ENCODE peak calls at places on chromosome 1, in seven cellular contexts. Q is ovary, P is transverse colon, O is breast epithelium, X is spleen, Z is adrenal gland, S is heart left ventricle. C is an unnamed sample. For H3K4me1, the result is how much of the 10 kb centered on the place peaks cover.

GRCh38 chr1:245247791-245248789 is 93.3 kb downstream of the KIF26B start:
- DNase-seq in Q (no peak), P (no peak), O (no peak), X (no peak), Z (no peak), S (no peak), C (no peak)

GRCh38 chr1:7809742-7810141 is 25.7 kb downstream of the PER3 start:
- DNase-seq in Q (no peak), P (no peak), O (no peak), X (no peak), Z (no peak), S (no peak), C (no peak)

GRCh38 chr1:153933420-153933819 is 10.6 kb upstream of the GATAD2B start:
- DNase-seq in Q (no peak), P (no peak), O (no peak), X (peak), Z (no peak), S (no peak), C (no peak)

GRCh38 chr1:45012639-45013278 is 705 bp downstream of the UROD start:
- DNase-seq in Q (peak), P (peak), O (peak), X (peak), Z (peak), S (peak), C (peak)

GRCh38 chr1:224503161-224504118 is 68.8 kb upstream of the WDR26 start:
- DNase-seq in Q (peak), P (peak), O (peak), X (peak), Z (peak), S (peak), C (peak)

GRCh38 chr1:6241107-6241886 is 2.7 kb upstream of the HES3 start:
- DNase-seq in Q (no peak), P (no peak), O (no peak), X (no peak), Z (no peak), S (no peak), C (no peak)

GRCh38 chr1:4593106-4593505 is 61.3 kb upstream of the AJAP1 start:
- DNase-seq in Q (no peak), P (no peak), O (no peak), X (no peak), Z (no peak), S (no peak), C (no peak)

GRCh38 chr1:48294656-48295055 is 72.1 kb downstream of the SLC5A9 start:
- DNase-seq in Q (no peak), P (no peak), O (no peak), X (no peak), Z (no peak), S (no peak), C (no peak)

GRCh38 chr1:44511363-44511762 is 106.3 kb downstream of the RNF220 start:
- DNase-seq in Q (no peak), P (no peak), O (no peak), X (no peak), Z (no peak), S (no peak), C (no peak)

GRCh38 chr1:2322065-2322571 is 69.2 kb downstream of the MORN1 start:
- DNase-seq in Q (peak), P (peak), O (peak), X (no peak), Z (peak), S (peak), C (peak)

GRCh38 chr1:246795094-246795671 is 71.0 kb downstream of the SCCPDH start:
- DNase-seq in Q (no peak), P (no peak), O (no peak), X (no peak), Z (no peak), S (no peak), C (no peak)

GRCh38 chr1:34695580-34695979 is 59.3 kb upstream of the GJB5 start:
- DNase-seq in Q (no peak), P (no peak), O (no peak), X (no peak), Z (no peak), S (no peak), C (no peak)

GRCh38 chr1:161838362-161838761 is 72.2 kb downstream of the ATF6 start:
- DNase-seq in Q (peak), P (no peak), O (no peak), X (no peak), Z (no peak), S (no peak), C (no peak)

GRCh38 chr1:167460836-167461235 is 57.5 kb downstream of the CD247 start:
- DNase-seq in Q (no peak), P (no peak), O (peak), X (no peak), Z (no peak), S (no peak), C (no peak)

GRCh38 chr1:170721621-170722020 is 57.7 kb downstream of the PRRX1 start:
- DNase-seq in Q (no peak), P (no peak), O (no peak), X (no peak), Z (no peak), S (no peak), C (no peak)

GRCh38 chr1:180951186-180951745 is 38.6 kb downstream of the KIAA1614 start:
- DNase-seq in Q (no peak), P (no peak), O (no peak), X (peak), Z (no peak), S (no peak), C (no peak)

GRCh38 chr1:232806071-232806510 is 875 bp downstream of the MAP10 start:
- DNase-seq in Q (no peak), P (no peak), O (no peak), X (no peak), Z (no peak), S (no peak), C (no peak)

GRCh38 chr1:97506368-97506767 is 414.5 kb downstream of the DPYD start:
- DNase-seq in Q (no peak), P (no peak), O (no peak), X (no peak), Z (no peak), S (no peak), C (no peak)

GRCh38 chr1:44543816-44544185 is 130.5 kb downstream of the TMEM53 start:
- DNase-seq in Q (no peak), P (no peak), O (no peak), X (no peak), Z (no peak), S (no peak), C (no peak)

GRCh38 chr1:235207202-235207565 is 46.1 kb upstream of the RBM34 start:
- DNase-seq in Q (no peak), P (no peak), O (no peak), X (no peak), Z (no peak), S (no peak), C (no peak)

GRCh38 chr1:210123924-210124589 is 108.5 kb upstream of the SERTAD4 start:
- DNase-seq in Q (no peak), P (no peak), O (no peak), X (no peak), Z (no peak), S (no peak), C (no peak)

GRCh38 chr1:41345434-41346075 is 15.7 kb upstream of the FOXO6 start:
- DNase-seq in Q (no peak), P (no peak), O (peak), X (no peak), Z (no peak), S (peak), C (no peak)
- TF ChIP-seq POLR2A in Q (no peak), P (no peak), O (no peak), X (no peak), Z (no peak), S (no peak), C (no peak)

GRCh38 chr1:77831566-77831965 is 52.1 kb downstream of the MIGA1 start:
- DNase-seq in Q (no peak), P (no peak), O (no peak), X (no peak), Z (no peak), S (no peak), C (no peak)
- H3K4me1 ChIP-seq in Q (under half), P (under half), O (under half), X (under half), Z (under half), S (under half), C (under half)

GRCh38 chr1:30719406-30720270 is 3.7 kb downstream of the MATN1 start:
- DNase-seq in Q (peak), P (no peak), O (no peak), X (no peak), Z (no peak), S (no peak), C (no peak)
- TF ChIP-seq CTCF in Q (no peak), P (no peak), O (no peak), X (no peak), Z (no peak), S (no peak), C (no peak)

GRCh38 chr1:85202092-85202863 is 1.5 kb upstream of the SYDE2 start:
- DNase-seq in Q (no peak), P (no peak), O (no peak), X (no peak), Z (no peak), S (no peak), C (no peak)

GRCh38 chr1:85200870-85201339 is at the start of gene SYDE2:
- DNase-seq in Q (peak), P (peak), O (peak), X (peak), Z (peak), S (peak), C (peak)

GRCh38 chr1:85200367-85200869 is 398 bp downstream of the SYDE2 start:
- DNase-seq in Q (peak), P (peak), O (peak), X (no peak), Z (peak), S (no peak), C (no peak)

GRCh38 chr1:85202864-85203255 is 2.0 kb upstream of the SYDE2 start:
- DNase-seq in Q (no peak), P (no peak), O (no peak), X (no peak), Z (no peak), S (no peak), C (no peak)

GRCh38 chr1:85201340-85202091 is 700 bp upstream of the SYDE2 start:
- DNase-seq in Q (peak), P (peak), O (peak), X (peak), Z (peak), S (peak), C (peak)
- TF ChIP-seq POLR2A in Q (peak), P (peak), O (peak), X (no peak), Z (peak), S (no peak), C (peak)

GRCh38 chr1:63435136-63435535 is 67.7 kb downstream of the ALG6 start:
- DNase-seq in Q (no peak), P (no peak), O (no peak), X (no peak), Z (no peak), S (no peak), C (no peak)

GRCh38 chr1:63423649-63424048 is 56.2 kb downstream of the ALG6 start:
- DNase-seq in Q (no peak), P (no peak), O (no peak), X (no peak), Z (no peak), S (no peak), C (no peak)

GRCh38 chr1:63429281-63429680 is 61.9 kb downstream of the ALG6 start:
- DNase-seq in Q (no peak), P (no peak), O (no peak), X (no peak), Z (no peak), S (no peak), C (no peak)
- H3K4me1 ChIP-seq in Q (under half), P (under half), O (under half), X (under half), Z (under half), S (under half), C (under half)

GRCh38 chr1:219415433-219415832 is 197.5 kb downstream of the ZC3H11B start:
- DNase-seq in Q (no peak), P (no peak), O (no peak), X (no peak), Z (no peak), S (no peak), C (no peak)

GRCh38 chr1:219417610-219418009 is 195.3 kb downstream of the ZC3H11B start:
- DNase-seq in Q (no peak), P (no peak), O (no peak), X (no peak), Z (no peak), S (peak), C (no peak)

GRCh38 chr1:219414250-219414649 is 198.7 kb downstream of the ZC3H11B start:
- DNase-seq in Q (no peak), P (no peak), O (no peak), X (no peak), Z (no peak), S (no peak), C (no peak)

GRCh38 chr1:219416598-219417238 is 196.2 kb downstream of the ZC3H11B start:
- DNase-seq in Q (peak), P (peak), O (peak), X (no peak), Z (peak), S (peak), C (peak)

GRCh38 chr1:219415915-219416314 is 197.0 kb downstream of the ZC3H11B start:
- DNase-seq in Q (no peak), P (no peak), O (no peak), X (no peak), Z (no peak), S (no peak), C (no peak)
- TF ChIP-seq CTCF in Q (no peak), P (no peak), O (no peak), X (no peak), Z (no peak), S (no peak), C (no peak)

GRCh38 chr1:42163114-42163513 is 1.4 kb downstream of the GUCA2A start:
- DNase-seq in Q (no peak), P (no peak), O (no peak), X (no peak), Z (no peak), S (no peak), C (no peak)

GRCh38 chr1:42163536-42164503 is 725 bp downstream of the GUCA2A start:
- DNase-seq in Q (no peak), P (no peak), O (no peak), X (no peak), Z (no peak), S (no peak), C (no peak)

GRCh38 chr1:42165511-42166210 is 1.1 kb upstream of the GUCA2A start:
- DNase-seq in Q (no peak), P (peak), O (peak), X (peak), Z (peak), S (peak), C (no peak)

GRCh38 chr1:42162181-42162580 is 2.4 kb downstream of the GUCA2A start:
- DNase-seq in Q (no peak), P (no peak), O (no peak), X (no peak), Z (no peak), S (no peak), C (no peak)

DNA sequence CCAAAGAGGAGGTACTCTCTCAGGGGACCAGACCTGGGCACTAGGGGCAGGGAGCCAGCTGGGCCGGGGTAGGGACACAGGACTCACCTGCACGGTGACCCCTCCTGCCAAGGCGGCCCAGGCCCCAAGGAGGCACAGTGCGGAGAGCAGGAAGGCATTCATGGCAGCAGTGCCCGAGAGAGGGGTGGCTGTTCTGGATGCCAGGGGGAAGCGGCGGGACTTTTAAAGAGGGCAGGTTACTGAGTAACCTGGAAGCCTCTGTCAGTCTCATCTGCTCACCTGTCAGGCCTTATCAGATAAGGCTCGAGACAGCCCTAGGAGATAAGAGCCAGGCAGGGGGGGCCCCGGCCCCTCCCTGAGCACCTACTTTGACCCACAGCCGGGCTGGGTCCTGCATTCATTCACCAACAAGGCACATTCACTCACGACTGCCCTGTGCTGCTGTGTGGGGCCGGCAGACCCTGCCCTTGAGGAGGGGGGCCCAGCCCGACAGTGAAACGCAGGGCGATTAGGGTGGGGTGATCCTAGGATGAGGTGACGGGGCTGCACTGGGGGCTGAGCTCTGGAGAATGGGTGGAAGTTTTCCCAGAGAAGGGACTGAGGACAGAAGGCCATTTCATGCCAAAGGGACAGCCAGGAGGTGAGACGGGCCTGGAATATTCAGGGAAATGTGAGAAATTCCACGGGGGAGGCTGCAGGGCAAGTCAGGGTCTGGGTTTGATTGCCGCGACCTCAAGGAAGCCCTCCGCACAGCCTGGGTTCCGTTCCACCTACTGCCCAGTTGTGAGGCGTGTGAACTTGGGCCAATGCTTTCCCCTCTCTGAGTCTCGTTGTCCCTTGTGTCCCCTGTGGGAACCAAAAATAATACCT is at the start of gene GUCA2A:
- DNase-seq in Q (no peak), P (peak), O (no peak), X (no peak), Z (no peak), S (no peak), C (no peak)
- TF ChIP-seq POLR2A in Q (no peak), P (peak), O (no peak), X (no peak), Z (no peak), S (no peak), C (no peak)

C was measured in tibial nerve.